ENCODE peak calls at places on chromosomes 4 and X, in six cellular contexts. H is esophagus squamous epithelium, O is AG04449, L is GM10248, S is HFF-Myc, N is uterus. D is an unnamed sample.

GRCh38 chr4:104073245-104073644 is 353.5 kb upstream of the TACR3 start:
- DNase-seq in H (no peak), O (no peak), L (no peak), S (no peak), N (no peak), D (no peak)

GRCh38 chr4:158869001-158869400 is 100.2 kb downstream of the FNIP2 start:
- DNase-seq in H (no peak), O (no peak), L (no peak), S (no peak), N (no peak), D (no peak)

GRCh38 chrX:19893722-19894121 is 6.3 kb upstream of the SH3KBP1 start:
- DNase-seq in H (no peak), O (peak), L (no peak), S (no peak), N (no peak), D (no peak)

GRCh38 chr4:35772291-35772690 is 472.0 kb downstream of the ARAP2 start:
- DNase-seq in H (no peak), O (no peak), L (no peak), S (no peak), N (no peak), D (no peak)

GRCh38 chr4:81019016-81019415 is 11.5 kb upstream of the BMP3 start:
- DNase-seq in H (no peak), O (no peak), L (no peak), S (no peak), N (no peak), D (no peak)

GRCh38 chr4:7531640-7531994 is 96.9 kb upstream of the PSAPL1 start:
- DNase-seq in H (no peak), O (no peak), L (no peak), S (no peak), N (no peak), D (no peak)

GRCh38 chrX:53930513-53931380 is 113.5 kb downstream of the PHF8 start:
- DNase-seq in H (no peak), O (no peak), L (no peak), S (no peak), N (no peak), D (no peak)

GRCh38 chr4:145278341-145279121 is 98.1 kb upstream of the OTUD4 start:
- DNase-seq in H (no peak), O (no peak), L (no peak), S (peak), N (no peak), D (no peak)

GRCh38 chr4:71456841-71457240 is 118.0 kb downstream of the SLC4A4 start:
- DNase-seq in H (no peak), O (peak), L (no peak), S (peak), N (no peak), D (no peak)

GRCh38 chr4:8410641-8411271 is 29.8 kb downstream of the ACOX3 start:
- DNase-seq in H (no peak), O (no peak), L (no peak), S (no peak), N (peak), D (no peak)

GRCh38 chr4:16031554-16032381 is 52.1 kb downstream of the PROM1 start:
- DNase-seq in H (no peak), O (no peak), L (no peak), S (no peak), N (no peak), D (no peak)

GRCh38 chrX:45849261-45849660 is 648.6 kb upstream of the DIPK2B start:
- DNase-seq in H (no peak), O (no peak), L (peak), S (peak), N (no peak), D (no peak)

GRCh38 chr4:98994474-98995182 is 893 bp upstream of the METAP1 start:
- DNase-seq in H (no peak), O (no peak), L (no peak), S (no peak), N (no peak), D (no peak)

GRCh38 chr4:106717094-106717493 is 319.0 kb downstream of the DKK2 start:
- DNase-seq in H (no peak), O (peak), L (no peak), S (no peak), N (no peak), D (no peak)

GRCh38 chrX:10143071-10143983 is 13.4 kb upstream of the CLCN4 start:
- DNase-seq in H (no peak), O (no peak), L (no peak), S (no peak), N (no peak), D (no peak)

DNA sequence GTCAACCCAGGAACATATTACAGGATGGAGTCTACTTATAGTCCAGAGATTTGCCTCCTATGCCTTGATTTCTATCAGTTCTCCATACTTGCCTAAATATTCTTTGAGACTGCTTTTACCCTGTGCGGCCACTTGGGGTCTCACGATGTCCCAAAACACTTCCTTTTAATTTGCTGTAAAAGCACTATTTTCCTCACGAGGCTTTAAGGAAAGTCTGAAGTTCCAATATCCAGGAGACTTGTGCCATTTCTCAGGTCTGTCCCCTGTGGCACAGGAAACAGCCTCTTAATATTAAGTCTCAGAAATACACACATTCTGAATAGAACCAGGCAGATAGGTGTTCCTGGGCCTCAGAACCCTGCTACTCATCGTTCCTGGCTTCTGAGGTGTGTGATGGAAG is 142.9 kb downstream of the TMEM164 start:
- DNase-seq in H (no peak), O (no peak), L (peak), S (no peak), N (peak), D (no peak)
- TF ChIP-seq CTCF in H (peak), O (peak), L (peak), S (peak), N (peak), D (peak)

DNA sequence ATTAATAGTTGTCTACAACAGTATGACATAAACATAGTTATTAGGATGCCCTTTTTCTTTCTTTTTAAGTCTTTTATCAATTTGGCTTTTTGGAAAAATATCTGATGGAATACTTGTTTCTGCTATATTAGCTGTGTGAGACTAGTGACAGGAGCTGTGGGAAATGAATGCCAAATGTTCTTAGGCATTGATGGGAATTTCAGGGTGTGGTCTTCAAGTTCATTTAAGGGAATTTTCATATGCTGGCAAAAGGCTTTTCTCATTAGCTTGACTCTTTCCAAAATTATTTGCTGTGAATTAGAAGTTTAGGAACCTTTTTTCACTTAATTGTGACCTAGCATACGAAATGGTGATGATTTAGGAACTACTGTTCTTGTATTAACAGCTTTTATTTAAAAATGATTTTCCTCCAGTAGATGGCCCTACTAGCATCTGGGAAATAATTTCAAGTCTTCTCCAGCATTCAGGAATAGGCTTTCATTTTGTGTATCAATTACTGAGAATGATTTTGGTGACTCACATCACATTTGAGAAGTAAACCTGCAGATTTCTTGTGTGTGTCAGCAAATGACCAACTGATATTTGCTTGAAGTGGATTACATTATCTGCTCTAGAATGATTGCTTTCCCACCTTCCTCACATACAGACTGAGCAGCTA is 70.9 kb downstream of the HTT start:
- DNase-seq in H (no peak), O (no peak), L (no peak), S (no peak), N (no peak), D (no peak)
- TF ChIP-seq CTCF in H (no peak), O (no peak), L (no peak), S (no peak), N (no peak), D (no peak)

DNA sequence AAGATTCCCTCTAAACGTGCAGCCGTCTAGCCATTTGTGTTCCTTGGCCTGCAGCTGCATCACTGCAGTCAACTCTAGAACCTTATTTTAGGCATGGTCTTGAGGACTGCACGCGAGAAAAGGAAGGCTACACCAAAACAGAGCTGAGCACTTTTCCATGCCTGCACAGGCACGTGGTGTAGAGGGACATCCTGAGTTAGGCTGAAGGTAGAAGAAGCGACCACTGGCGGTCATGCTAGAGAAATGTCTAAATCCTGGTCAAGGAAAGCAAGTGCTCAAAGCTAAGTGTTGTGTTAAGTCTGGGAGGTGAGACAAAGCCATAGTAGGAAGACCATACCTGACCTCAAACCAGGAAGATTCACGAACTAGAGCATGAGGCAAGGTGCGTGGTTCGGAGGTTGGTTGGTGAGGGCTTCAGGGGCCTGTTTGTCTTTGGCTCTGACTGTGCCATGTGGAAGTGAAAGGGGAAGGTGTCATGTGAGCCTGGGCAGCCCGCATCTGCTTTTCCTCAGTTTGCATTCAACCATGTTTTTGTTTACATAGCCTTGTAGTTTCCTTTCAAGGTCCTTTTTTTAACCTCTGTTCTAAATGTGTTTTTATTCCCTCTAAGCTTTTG is 203.8 kb downstream of the AASDH start:
- DNase-seq in H (no peak), O (no peak), L (peak), S (no peak), N (no peak), D (no peak)
- TF ChIP-seq CTCF in H (no peak), O (no peak), L (no peak), S (no peak), N (no peak), D (no peak)

DNA sequence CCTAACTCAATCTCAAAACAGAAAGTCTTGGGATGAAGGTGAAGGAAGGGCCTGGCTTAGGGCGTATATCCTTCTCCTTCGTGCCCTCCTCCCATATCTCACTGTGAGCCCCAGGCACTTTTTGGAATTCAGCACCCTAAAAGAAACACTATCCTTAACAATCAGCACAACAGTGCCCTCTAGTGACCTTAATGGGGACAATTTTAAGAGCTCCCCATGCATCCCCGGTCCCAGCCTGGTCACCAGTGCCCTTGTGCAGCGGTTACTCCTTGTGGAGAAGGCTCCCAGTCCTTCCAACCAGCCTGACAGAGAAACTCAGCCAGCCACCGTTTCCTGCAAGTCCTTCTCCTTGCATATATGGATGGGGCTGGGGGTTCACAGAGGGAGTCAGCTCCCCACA is 4.2 kb downstream of the PAK3 start:
- DNase-seq in H (no peak), O (no peak), L (peak), S (peak), N (no peak), D (no peak)
- TF ChIP-seq CTCF in H (no peak), O (peak), L (no peak), S (peak), N (peak), D (no peak)

GRCh38 chr4:1841886-1842210 is 14.1 kb downstream of the LETM1 start:
- DNase-seq in H (no peak), O (no peak), L (no peak), S (no peak), N (no peak), D (no peak)

GRCh38 chr4:1843852-1844251 is 12.1 kb downstream of the LETM1 start:
- DNase-seq in H (no peak), O (no peak), L (no peak), S (no peak), N (no peak), D (no peak)

GRCh38 chr4:1842993-1843448 is 12.9 kb downstream of the LETM1 start:
- DNase-seq in H (no peak), O (peak), L (no peak), S (peak), N (no peak), D (no peak)

GRCh38 chr4:1841201-1841885 is 14.6 kb downstream of the LETM1 start:
- DNase-seq in H (no peak), O (no peak), L (no peak), S (no peak), N (no peak), D (no peak)

DNA sequence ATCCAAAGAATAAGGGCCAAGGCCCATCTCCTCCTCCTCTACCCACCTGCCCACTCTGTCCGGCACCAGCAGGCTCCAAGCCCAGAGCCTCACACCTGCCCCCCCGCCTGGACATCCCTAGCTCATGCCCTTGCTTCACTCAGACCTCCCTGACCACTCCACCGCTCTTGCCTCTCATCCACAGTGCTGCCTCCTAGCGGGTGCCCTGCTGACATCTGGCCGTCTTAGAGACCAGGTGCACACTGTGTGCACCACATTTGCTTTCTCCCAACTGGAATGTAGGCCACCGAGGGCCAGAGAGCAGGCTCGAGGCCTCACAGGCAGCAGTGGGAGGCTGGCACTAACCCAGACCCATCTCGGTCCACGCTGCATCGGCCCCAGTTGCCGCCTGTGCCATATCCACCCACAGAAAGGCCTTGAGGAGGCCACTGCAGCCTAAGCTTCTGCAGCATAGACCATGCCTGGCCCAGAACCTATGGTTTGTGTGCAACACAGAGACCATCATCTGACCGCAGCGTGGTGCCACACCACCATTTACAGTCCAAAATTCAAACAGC is 13.5 kb downstream of the LETM1 start:
- DNase-seq in H (no peak), O (no peak), L (no peak), S (no peak), N (no peak), D (no peak)
- TF ChIP-seq CTCF in H (no peak), O (no peak), L (no peak), S (peak), N (no peak), D (no peak)

GRCh38 chr4:182716207-182716606 is 201.0 kb downstream of the DCTD start:
- DNase-seq in H (no peak), O (no peak), L (no peak), S (no peak), N (no peak), D (no peak)

GRCh38 chr4:182711211-182711610 is 206.0 kb downstream of the DCTD start:
- DNase-seq in H (no peak), O (peak), L (no peak), S (no peak), N (no peak), D (no peak)

GRCh38 chr4:182717788-182718583 is 199.2 kb downstream of the DCTD start:
- DNase-seq in H (no peak), O (no peak), L (peak), S (no peak), N (no peak), D (no peak)

GRCh38 chr4:182715548-182715947 is 201.6 kb downstream of the DCTD start:
- DNase-seq in H (no peak), O (no peak), L (no peak), S (no peak), N (no peak), D (no peak)
- TF ChIP-seq CTCF in H (no peak), O (no peak), L (no peak), S (no peak), N (no peak), D (no peak)

GRCh38 chr4:37634180-37634579 is 52.0 kb downstream of the RELL1 start:
- DNase-seq in H (no peak), O (no peak), L (peak), S (no peak), N (no peak), D (no peak)

GRCh38 chr4:37629713-37630112 is 56.5 kb downstream of the RELL1 start:
- DNase-seq in H (no peak), O (no peak), L (no peak), S (no peak), N (no peak), D (no peak)

GRCh38 chr4:37635155-37635554 is 51.0 kb downstream of the RELL1 start:
- DNase-seq in H (no peak), O (no peak), L (no peak), S (no peak), N (no peak), D (no peak)

GRCh38 chr4:37631551-37631950 is 54.6 kb downstream of the RELL1 start:
- DNase-seq in H (no peak), O (no peak), L (no peak), S (no peak), N (peak), D (no peak)

DNA sequence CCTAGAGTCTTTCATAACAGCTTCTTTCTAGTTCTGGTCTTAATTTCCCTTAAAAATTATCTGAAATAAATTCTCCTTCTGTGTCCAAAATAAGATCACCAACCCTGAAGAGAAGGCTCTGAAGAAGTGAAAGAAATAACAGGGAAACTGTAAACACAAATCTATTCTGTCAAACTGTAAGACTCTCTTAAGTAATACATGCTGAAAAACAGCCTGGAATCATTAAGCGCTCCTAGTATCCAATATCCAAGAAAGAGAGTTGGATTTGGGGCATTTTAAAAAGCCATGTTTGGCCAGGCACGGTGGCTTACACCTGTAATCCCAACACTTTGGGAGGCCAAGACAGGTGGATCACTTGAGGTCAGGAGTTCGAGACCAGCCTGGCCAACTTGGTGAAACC is 53.3 kb downstream of the RELL1 start:
- DNase-seq in H (no peak), O (no peak), L (no peak), S (no peak), N (no peak), D (no peak)
- TF ChIP-seq CTCF in H (no peak), O (no peak), L (no peak), S (no peak), N (no peak), D (no peak)

DNA sequence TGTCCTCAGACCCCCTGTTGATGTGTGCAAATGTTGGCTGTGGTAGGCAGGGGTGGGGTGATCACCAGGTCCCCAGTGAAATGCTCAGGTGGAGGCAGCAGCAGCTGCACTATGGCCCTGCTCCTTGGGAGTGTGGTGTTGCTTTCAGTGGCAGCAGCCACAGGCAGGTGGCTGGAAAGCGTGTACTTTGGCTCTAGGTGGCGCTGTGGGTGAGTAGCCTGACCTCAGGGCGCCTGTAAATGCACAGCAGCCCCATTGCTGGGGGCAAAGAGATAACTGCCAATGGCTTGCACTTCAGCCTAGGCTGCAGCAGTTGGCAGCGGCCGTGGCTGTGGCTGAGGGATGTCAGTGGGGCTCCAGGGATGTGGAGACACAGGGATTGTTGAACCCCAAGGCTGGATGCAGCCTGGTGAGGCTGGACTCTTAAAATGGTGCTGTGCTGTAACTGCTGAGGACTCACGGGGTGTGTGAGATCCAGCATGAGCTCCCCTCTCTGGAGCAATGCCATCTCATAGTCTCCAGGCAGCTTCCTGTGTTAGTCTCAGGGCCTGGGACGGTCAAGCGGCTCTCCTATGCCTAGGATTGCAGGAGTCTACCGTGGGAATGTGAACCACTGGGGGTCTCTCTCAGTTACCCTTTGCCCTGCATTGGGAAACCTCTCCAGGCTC is 421.7 kb upstream of the HTR2C start:
- DNase-seq in H (no peak), O (no peak), L (no peak), S (no peak), N (no peak), D (no peak)
- TF ChIP-seq CTCF in H (no peak), O (no peak), L (no peak), S (no peak), N (no peak), D (no peak)

GRCh38 chrX:37509349-37509748 is 62.1 kb upstream of the LANCL3 start:
- DNase-seq in H (no peak), O (no peak), L (no peak), S (no peak), N (no peak), D (no peak)
- TF ChIP-seq CTCF in H (no peak), O (peak), L (peak), S (peak), N (peak), D (no peak)